ENCODE peak calls at places on chromosomes 4 and X, in five cellular contexts. Y is heart left ventricle, Q is cardiac muscle cell, R is fibroblast of lung, V is upper lobe of right lung. M is an unnamed sample.

GRCh38 chr4:158816953-158817352 is 48.1 kb downstream of the FNIP2 start:
- DNase-seq in V (no peak), Q (no peak), Y (no peak), R (no peak), M (no peak)

GRCh38 chrX:27336466-27337091 is 126.6 kb downstream of the PPP4R3C start:
- DNase-seq in Q (peak; percentile 19), R (peak; percentile 26), Y (no peak), V (no peak), M (no peak)

GRCh38 chrX:7132335-7133035 is 15.0 kb upstream of the STS start:
- DNase-seq in R (peak; percentile 65), Q (peak; percentile 66), Y (no peak), V (peak; percentile 67), M (peak; percentile 79)

GRCh38 chrX:150410513-150410912 is 47.4 kb downstream of the MAMLD1 start:
- DNase-seq in Q (no peak), Y (no peak), R (no peak), V (no peak), M (no peak)

GRCh38 chr4:54902261-54902660 is 223.1 kb downstream of the KDR start:
- DNase-seq in V (no peak), Q (peak; percentile 17), Y (no peak), R (no peak), M (peak; percentile 56)

GRCh38 chr4:139942284-139942683 is 211.7 kb downstream of the MAML3 start:
- DNase-seq in Y (no peak), V (no peak), Q (no peak), R (no peak), M (no peak)

GRCh38 chr4:59060895-59061294 is 1950.7 kb upstream of the IGFBP7 start:
- DNase-seq in V (no peak), Y (no peak), R (no peak), Q (no peak), M (no peak)

GRCh38 chr4:12137556-12137955 is 708.9 kb upstream of the HS3ST1 start:
- DNase-seq in Y (no peak), V (no peak), Q (peak; percentile 53), R (no peak), M (no peak)

GRCh38 chr4:77501240-77501639 is 104.4 kb upstream of the CXCL13 start:
- DNase-seq in R (no peak), Y (no peak), V (no peak), Q (peak; percentile 22), M (no peak)

GRCh38 chr4:106816501-106816900 is 219.6 kb downstream of the DKK2 start:
- DNase-seq in Q (no peak), Y (no peak), R (no peak), V (no peak), M (no peak)

GRCh38 chrX:153688900-153689590 is 1.3 kb downstream of the SLC6A8 start:
- DNase-seq in Q (peak; percentile 29), R (peak; percentile 43), Y (no peak), V (no peak), M (no peak)

GRCh38 chr4:43277003-43277402 is 384.5 kb downstream of the GRXCR1 start:
- DNase-seq in V (no peak), Q (peak; percentile 7), R (peak; percentile 53), Y (no peak), M (no peak)

GRCh38 chr4:145061325-145061920 is 36.6 kb downstream of the ANAPC10 start:
- DNase-seq in V (no peak), Y (no peak), Q (peak; percentile 79), R (peak; percentile 81), M (no peak)

GRCh38 chr4:173171098-173171497 is 2.5 kb downstream of the GALNT7 start:
- DNase-seq in Y (no peak), R (peak; percentile 50), Q (peak; percentile 46), V (no peak), M (no peak)

GRCh38 chr4:150381671-150382427 is 200.1 kb upstream of the MAB21L2 start:
- DNase-seq in Y (no peak), Q (peak; percentile 22), R (peak; percentile 70), V (no peak), M (no peak)

GRCh38 chr4:15714141-15714540 is 11.3 kb downstream of the BST1 start:
- DNase-seq in Q (no peak), V (no peak), R (no peak), Y (no peak), M (no peak)

GRCh38 chrX:14014526-14014925 is 15.2 kb downstream of the GEMIN8 start:
- DNase-seq in Y (no peak), V (no peak), R (no peak), Q (no peak), M (no peak)

GRCh38 chr4:5206391-5206790 is 155.1 kb downstream of the STK32B start:
- DNase-seq in R (peak; percentile 43), Q (peak; percentile 73), V (no peak), Y (no peak), M (no peak)

GRCh38 chr4:47598320-47598719 is 113.2 kb downstream of the ATP10D start:
- DNase-seq in V (no peak), R (no peak), Y (no peak), Q (peak; percentile 14), M (peak; percentile 22)

GRCh38 chrX:140572724-140573123 is 67.9 kb upstream of the SOX3 start:
- DNase-seq in Y (no peak), Q (peak; percentile 27), V (no peak), R (peak; percentile 36), M (no peak)

GRCh38 chr4:185535818-185536729 is 767 bp upstream of the PDLIM3 start:
- DNase-seq in R (no peak), Q (peak; percentile 75), V (no peak), Y (no peak), M (no peak)

GRCh38 chr4:140426610-140427103 is 791 bp downstream of the CLGN start:
- DNase-seq in Q (peak; percentile 3), V (no peak), R (peak; percentile 1), Y (peak; percentile 67), M (no peak)

GRCh38 chrX:131955099-131955777 is 67.9 kb upstream of the STK26 start:
- DNase-seq in Q (no peak), V (no peak), R (no peak), Y (no peak), M (no peak)

GRCh38 chr4:140099993-140100392 is 54.0 kb downstream of the MAML3 start:
- DNase-seq in R (no peak), V (peak; percentile 66), Y (peak; percentile 68), Q (no peak), M (no peak)

GRCh38 chr4:29566371-29566770 is 1153.8 kb upstream of the PCDH7 start:
- DNase-seq in V (no peak), Q (no peak), Y (no peak), R (no peak), M (no peak)

GRCh38 chrX:7158468-7158990 is 10.6 kb upstream of the PUDP start:
- DNase-seq in R (no peak), V (no peak), Y (no peak), Q (no peak), M (no peak)

GRCh38 chr4:149823770-149824221 is 8.2 kb upstream of the IQCM start:
- DNase-seq in V (no peak), Q (peak; percentile 39), Y (no peak), R (peak; percentile 83), M (peak; percentile 40)

GRCh38 chr4:78613522-78614311 is 62.1 kb downstream of the ANXA3 start:
- DNase-seq in V (no peak), Q (no peak), R (no peak), Y (no peak), M (no peak)

GRCh38 chr4:186104114-186104894 is at the start of gene FAM149A:
- DNase-seq in Y (no peak), V (peak; percentile 89), R (peak; percentile 1), Q (peak; percentile 14), M (no peak)

GRCh38 chr4:7911044-7911578 is 28.6 kb downstream of the AFAP1 start:
- DNase-seq in V (no peak), Q (peak; percentile 82), Y (no peak), R (peak; percentile 96), M (no peak)

GRCh38 chr4:7908668-7909067 is 31.0 kb downstream of the AFAP1 start:
- DNase-seq in Y (no peak), Q (no peak), V (no peak), R (no peak), M (no peak)

GRCh38 chr4:7910721-7911015 is 29.0 kb downstream of the AFAP1 start:
- DNase-seq in V (no peak), Y (no peak), Q (no peak), R (no peak), M (no peak)

GRCh38 chr4:7909463-7909862 is 30.2 kb downstream of the AFAP1 start:
- DNase-seq in Y (no peak), Q (no peak), V (no peak), R (no peak), M (no peak)

DNA sequence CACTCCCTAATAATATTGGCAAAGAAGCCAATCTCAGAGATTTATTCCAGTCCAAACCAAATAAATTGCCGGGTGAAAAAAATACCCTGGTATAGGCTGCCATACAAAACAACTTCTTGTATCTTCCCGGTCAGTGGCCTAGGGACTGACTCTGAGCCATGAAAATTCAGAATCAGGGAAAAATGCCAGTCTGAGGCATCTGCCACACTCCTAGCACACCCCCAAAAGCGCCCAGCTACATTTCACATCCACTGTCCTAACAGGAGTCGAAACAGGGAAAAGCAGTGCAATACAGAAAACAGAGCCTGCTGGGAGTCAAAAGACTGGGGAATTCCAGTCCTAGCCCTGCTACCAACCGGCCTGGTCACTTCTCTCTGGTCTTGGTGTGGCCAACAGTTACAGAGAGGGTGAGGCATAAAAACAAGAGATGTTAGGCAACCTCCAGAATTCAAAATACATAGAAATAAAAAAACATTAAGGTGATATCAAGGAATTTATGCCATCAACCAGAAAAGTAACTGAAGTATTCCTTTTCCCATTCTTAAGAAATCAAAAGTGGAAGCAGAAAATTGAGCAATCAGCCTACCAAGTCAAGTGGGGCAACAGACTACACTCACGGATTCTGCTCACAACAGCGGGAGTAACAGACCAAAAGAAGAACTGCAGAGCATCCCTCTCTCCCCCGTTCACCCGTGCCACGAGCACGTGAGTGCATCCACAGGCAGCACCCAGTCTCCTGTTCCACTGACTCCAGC is 29.5 kb downstream of the AFAP1 start:
- DNase-seq in V (no peak), Q (peak; percentile 81), Y (no peak), R (peak; percentile 82), M (no peak)
- H3K27ac ChIP-seq in V (peak overlapping the region; percentile 72), Q (peak overlapping the region; percentile 99), Y (peak overlapping the region; percentile 76), R (peak overlapping the region; percentile 91), M (no peak overlapping the region)

GRCh38 chrX:40173662-40174593 is 76.2 kb upstream of the BCOR start:
- DNase-seq in R (no peak), Q (peak; percentile 39), V (peak; percentile 83), Y (peak; percentile 58), M (no peak)
- H3K27ac ChIP-seq in R (no peak overlapping the region), Q (peak overlapping the region; percentile 85), V (peak overlapping the region; percentile 97), Y (peak overlapping the region; percentile 98), M (peak overlapping the region; percentile 56)

GRCh38 chr4:57051524-57051923 is 58.7 kb downstream of the IGFBP7 start:
- DNase-seq in Q (no peak), V (no peak), Y (no peak), R (no peak), M (no peak)
- H3K27ac ChIP-seq in Q (no peak overlapping the region), V (no peak overlapping the region), Y (peak overlapping the region; percentile 57), R (no peak overlapping the region), M (no peak overlapping the region)

GRCh38 chr4:37489697-37490096 is 196.5 kb downstream of the RELL1 start:
- DNase-seq in Q (no peak), V (no peak), Y (no peak), R (no peak), M (no peak)

GRCh38 chr4:37487668-37488067 is 198.5 kb downstream of the RELL1 start:
- DNase-seq in Y (no peak), R (no peak), Q (no peak), V (no peak), M (no peak)

GRCh38 chr4:37482236-37482635 is 203.9 kb downstream of the RELL1 start:
- DNase-seq in Q (no peak), Y (no peak), V (no peak), R (no peak), M (no peak)

GRCh38 chr4:37483610-37484009 is 202.6 kb downstream of the RELL1 start:
- DNase-seq in R (no peak), Q (no peak), V (no peak), Y (no peak), M (no peak)

GRCh38 chr4:37486134-37486533 is 200.0 kb downstream of the RELL1 start:
- DNase-seq in Q (no peak), R (no peak), Y (no peak), V (no peak), M (peak; percentile 20)
- H3K27ac ChIP-seq in Q (no peak overlapping the region), R (no peak overlapping the region), Y (no peak overlapping the region), V (no peak overlapping the region), M (no peak overlapping the region)